ENCODE peak calls at places on chromosomes 4 and X, in nine cellular contexts. Y is left cardiac atrium; I is substantia nigra; O is heart right ventricle; Q is AG08395; V is AG20443; U is GM10248; F is RWPE1; T is activated CD4-positive, alpha-beta T cell treated with anti-CD3 and anti-CD28 coated beads, Interleukin-2, amount 50 U/mL, for 4 hours. N is an unnamed sample.
A peak's percentile ranks its signal among the peaks of the same experiment; 100 is the strongest.

GRCh38 chrX:73262991-73263390 is 48.3 kb upstream of the NAP1L2 start:
- DNase-seq in U (no peak), I (no peak), T (no peak), Q (no peak), O (no peak), F (no peak), V (peak; percentile 4), Y (no peak), N (peak; percentile 2)

GRCh38 chrX:48617542-48618340 is 20.4 kb downstream of the WDR13 start:
- DNase-seq in V (no peak), T (no peak), I (no peak), F (no peak), U (no peak), Q (no peak), Y (no peak), O (no peak), N (no peak)

GRCh38 chr4:125111352-125111751 is 203.4 kb upstream of the FAT4 start:
- DNase-seq in U (no peak), T (no peak), O (no peak), Q (no peak), F (no peak), Y (no peak), I (no peak), V (no peak), N (no peak)

GRCh38 chrX:21770631-21771321 is 12.9 kb upstream of the SMPX start:
- DNase-seq in V (no peak), U (no peak), O (no peak), Y (no peak), Q (no peak), F (no peak), T (no peak), I (no peak), N (peak; percentile 13)

GRCh38 chr4:157204634-157205244 is 15.8 kb upstream of the GRIA2 start:
- DNase-seq in V (no peak), F (no peak), U (peak; percentile 38), O (peak; percentile 24), Y (peak; percentile 14), T (no peak), I (no peak), Q (no peak), N (peak; percentile 31)

GRCh38 chrX:99939883-99940232 is 470.2 kb downstream of the PCDH19 start:
- DNase-seq in I (no peak), T (no peak), V (no peak), U (no peak), O (no peak), F (no peak), Q (no peak), Y (no peak), N (no peak)

GRCh38 chr4:88866862-88867550 is 169.4 kb upstream of the NAP1L5 start:
- DNase-seq in V (no peak), F (peak; percentile 20), O (no peak), U (no peak), I (no peak), Y (no peak), Q (no peak), T (no peak), N (no peak)

GRCh38 chrX:153635788-153636668 is 11.0 kb upstream of the DUSP9 start:
- DNase-seq in I (no peak), U (peak; percentile 26), Y (no peak), V (no peak), F (no peak), Q (no peak), O (no peak), T (no peak), N (peak; percentile 45)

GRCh38 chrX:123756320-123756719 is 23.5 kb upstream of the THOC2 start:
- DNase-seq in U (no peak), O (no peak), V (peak; percentile 57), F (no peak), T (no peak), Q (peak; percentile 56), Y (no peak), I (no peak), N (no peak)

GRCh38 chr4:6250235-6250983 is 19.2 kb upstream of the WFS1 start:
- DNase-seq in Y (no peak), O (no peak), F (peak; percentile 55), V (peak; percentile 78), I (peak; percentile 28), Q (peak; percentile 80), T (no peak), U (peak; percentile 76), N (peak; percentile 41)

GRCh38 chr4:184335520-184335919 is 117.8 kb upstream of the ENPP6 start:
- DNase-seq in O (no peak), Q (no peak), Y (no peak), V (no peak), I (no peak), U (no peak), T (no peak), F (no peak), N (no peak)

GRCh38 chr4:59553739-59554126 is 1646.4 kb upstream of the ADGRL3 start:
- DNase-seq in O (no peak), F (peak; percentile 57), Y (no peak), I (no peak), Q (peak; percentile 51), V (peak; percentile 9), U (no peak), T (no peak), N (peak; percentile 51)

N was measured in COLO829.